ENCODE peak calls at places on chromosome X, in five cellular contexts. Y is HCT116, D is AG04450, C is cardiac fibroblast, P is cardiac muscle cell. L is an unnamed sample.

GRCh38 chrX:54157561-54157960 is 25.5 kb downstream of the FAM120C start:
- DNase-seq in Y (no peak), D (no peak), C (no peak), P (no peak), L (no peak)

GRCh38 chrX:114959729-114960128 is 57.7 kb downstream of the IL13RA2 start:
- DNase-seq in Y (no peak), D (no peak), C (peak), P (peak), L (no peak)

GRCh38 chrX:103531002-103531401 is 11.7 kb upstream of the RAB40A start:
- DNase-seq in Y (no peak), D (peak), C (peak), P (no peak), L (no peak)

GRCh38 chrX:123993904-123994635 is 32.6 kb downstream of the STAG2 start:
- DNase-seq in Y (no peak), D (peak), C (no peak), P (no peak), L (no peak)

GRCh38 chrX:2614911-2615310 is 76.2 kb upstream of the CD99 start:
- DNase-seq in Y (no peak), D (peak), C (peak), P (peak), L (peak)

GRCh38 chrX:40897768-40898167 is 162.4 kb upstream of the MED14 start:
- DNase-seq in Y (no peak), D (no peak), C (no peak), P (no peak), L (no peak)

GRCh38 chrX:76605390-76605789 is 177.9 kb downstream of the MAGEE1 start:
- DNase-seq in Y (no peak), D (no peak), C (no peak), P (no peak), L (no peak)

GRCh38 chrX:43008356-43008755 is 230.4 kb upstream of the PPP1R2C start:
- DNase-seq in Y (no peak), D (no peak), C (no peak), P (no peak), L (no peak)

GRCh38 chrX:48902135-48902534 is 4.4 kb downstream of the PQBP1 start:
- DNase-seq in Y (no peak), D (no peak), C (no peak), P (no peak), L (no peak)

GRCh38 chrX:48083212-48083611 is 11.8 kb upstream of the ZNF630 start:
- DNase-seq in Y (peak), D (peak), C (peak), P (peak), L (no peak)

GRCh38 chrX:44299177-44299576 is 44.3 kb downstream of the EFHC2 start:
- DNase-seq in Y (no peak), D (no peak), C (no peak), P (no peak), L (no peak)

GRCh38 chrX:117996918-117997480 is 119.6 kb downstream of the KLHL13 start:
- DNase-seq in Y (no peak), D (no peak), C (no peak), P (no peak), L (no peak)

GRCh38 chrX:9204560-9204959 is 170.6 kb upstream of the FAM9B start:
- DNase-seq in Y (no peak), D (no peak), C (no peak), P (no peak), L (no peak)

GRCh38 chrX:130228871-130229270 is 39.8 kb downstream of the ZNF280C start:
- DNase-seq in Y (no peak), D (no peak), C (no peak), P (no peak), L (no peak)

GRCh38 chrX:68183612-68184214 is 249.6 kb downstream of the OPHN1 start:
- DNase-seq in Y (no peak), D (no peak), C (peak), P (peak), L (no peak)

GRCh38 chrX:41276661-41277506 is 57.1 kb upstream of the DDX3X start:
- DNase-seq in Y (no peak), D (no peak), C (no peak), P (no peak), L (no peak)

GRCh38 chrX:150887906-150888465 is 10.5 kb downstream of the CD99L2 start:
- DNase-seq in Y (no peak), D (no peak), C (no peak), P (no peak), L (no peak)

GRCh38 chrX:41027388-41027787 is 57.9 kb upstream of the USP9X start:
- DNase-seq in Y (no peak), D (peak), C (peak), P (peak), L (no peak)

GRCh38 chrX:24125028-24125612 is 24.4 kb upstream of the ZFX start:
- DNase-seq in Y (no peak), D (no peak), C (no peak), P (no peak), L (no peak)

GRCh38 chrX:41180194-41180902 is 95.1 kb downstream of the USP9X start:
- DNase-seq in Y (peak), D (peak), C (peak), P (peak), L (peak)

GRCh38 chrX:143601809-143602208 is 34.1 kb downstream of the SLITRK4 start:
- DNase-seq in Y (no peak), D (no peak), C (no peak), P (no peak), L (no peak)

GRCh38 chrX:133575501-133575900 is 160.2 kb upstream of the GPC4 start:
- DNase-seq in Y (no peak), D (no peak), C (no peak), P (no peak), L (no peak)

GRCh38 chrX:119942831-119943184 is 743 bp downstream of the NKAP start:
- DNase-seq in Y (no peak), D (no peak), C (no peak), P (no peak), L (no peak)

GRCh38 chrX:13492286-13492685 is 77.1 kb upstream of the EGFL6 start:
- DNase-seq in Y (no peak), D (no peak), C (no peak), P (no peak), L (no peak)

GRCh38 chrX:9681011-9681410 is 84.6 kb downstream of the GPR143 start:
- DNase-seq in Y (no peak), D (no peak), C (no peak), P (no peak), L (no peak)

GRCh38 chrX:136620780-136621179 is 27.2 kb upstream of the CD40LG start:
- DNase-seq in Y (no peak), D (no peak), C (no peak), P (no peak), L (no peak)

GRCh38 chrX:54494970-54495813 is 842 bp downstream of the FGD1 start:
- DNase-seq in Y (no peak), D (no peak), C (peak), P (peak), L (no peak)

GRCh38 chrX:140507982-140508305 is 3.1 kb upstream of the SOX3 start:
- DNase-seq in Y (no peak), D (no peak), C (no peak), P (peak), L (no peak)

GRCh38 chrX:37834937-37835336 is 12.4 kb downstream of the DYNLT3 start:
- DNase-seq in Y (no peak), D (no peak), C (no peak), P (no peak), L (no peak)

GRCh38 chrX:154918060-154918483 is 31.9 kb downstream of the F8A1 start:
- DNase-seq in Y (peak), D (peak), C (peak), P (peak), L (peak)

GRCh38 chrX:130081421-130082045 is 28.8 kb downstream of the ELF4 start:
- DNase-seq in Y (no peak), D (no peak), C (no peak), P (no peak), L (no peak)